ENCODE peak calls at places on chromosomes 2 and 18, in five cellular contexts. Q is stomach; F is thyroid gland; L is naive thymus-derived CD4-positive, alpha-beta T cell; Y is colonic mucosa. U is an unnamed sample.
A peak's percentile ranks its signal among the peaks of the same experiment; 100 is the strongest.

GRCh38 chr2:96143848-96144480 is 1.3 kb downstream of the DUSP2 start:
- DNase-seq in Q (peak; percentile 48), F (no peak), L (peak; percentile 45), Y (no peak), U (peak; percentile 18)

GRCh38 chr2:232444409-232445148 is 11.4 kb upstream of the ALPI start:
- DNase-seq in Q (peak; percentile 57), F (peak; percentile 21), L (peak; percentile 17), Y (peak; percentile 72), U (peak; percentile 53)

GRCh38 chr2:11174222-11174621 is 19.0 kb downstream of the SLC66A3 start:
- DNase-seq in Q (no peak), F (no peak), L (no peak), Y (no peak), U (no peak)

GRCh38 chr2:28382755-28383154 is 9.9 kb upstream of the FOSL2 start:
- DNase-seq in Q (peak; percentile 68), F (no peak), L (no peak), Y (peak; percentile 48), U (no peak)

GRCh38 chr2:195407782-195408181 is 249.2 kb upstream of the SLC39A10 start:
- DNase-seq in Q (no peak), F (no peak), L (no peak), Y (no peak), U (no peak)

GRCh38 chr2:73963385-73964120 is 21.2 kb upstream of the TET3 start:
- DNase-seq in Q (no peak), F (no peak), L (no peak), Y (no peak), U (no peak)

GRCh38 chr2:160227252-160227651 is 27.2 kb upstream of the ITGB6 start:
- DNase-seq in Q (no peak), F (no peak), L (no peak), Y (no peak), U (no peak)

GRCh38 chr2:238895901-238896600 is 48.2 kb downstream of the TWIST2 start:
- DNase-seq in Q (peak; percentile 31), F (peak; percentile 20), L (no peak), Y (peak; percentile 39), U (no peak)

GRCh38 chr2:43984533-43984932 is 11.3 kb downstream of the LRPPRC start:
- DNase-seq in Q (no peak), F (no peak), L (no peak), Y (no peak), U (no peak)

GRCh38 chr2:23720705-23721453 is 206.0 kb downstream of the ATAD2B start:
- DNase-seq in Q (no peak), F (peak; percentile 86), L (no peak), Y (no peak), U (no peak)

GRCh38 chr2:242075163-242075562 is 205.6 kb downstream of the RTP5 start:
- DNase-seq in Q (no peak), F (no peak), L (no peak), Y (no peak), U (no peak)

GRCh38 chr2:43005975-43006833 is 213.8 kb upstream of the HAAO start:
- DNase-seq in Q (no peak), F (no peak), L (no peak), Y (no peak), U (no peak)

GRCh38 chr2:98658816-98659486 is 50.6 kb downstream of the UNC50 start:
- DNase-seq in Q (no peak), F (no peak), L (no peak), Y (no peak), U (no peak)

GRCh38 chr18:78688916-78689315 is 290.7 kb upstream of the SALL3 start:
- DNase-seq in Q (no peak), F (no peak), L (no peak), Y (no peak), U (no peak)

GRCh38 chr2:124884315-124884714 is 859.2 kb downstream of the CNTNAP5 start:
- DNase-seq in Q (no peak), F (no peak), L (no peak), Y (no peak), U (no peak)

GRCh38 chr2:108189316-108189715 is 50.5 kb upstream of the SULT1C3 start:
- DNase-seq in Q (no peak), F (peak; percentile 8), L (no peak), Y (no peak), U (no peak)

GRCh38 chr2:1759611-1759930 is 15.3 kb upstream of the PXDN start:
- DNase-seq in Q (peak; percentile 17), F (no peak), L (no peak), Y (no peak), U (no peak)

GRCh38 chr2:119264781-119265692 is 41.4 kb downstream of the STEAP3 start:
- DNase-seq in Q (peak; percentile 61), F (peak; percentile 33), L (no peak), Y (peak; percentile 36), U (no peak)

GRCh38 chr2:20050712-20051517 is 513 bp downstream of the LAPTM4A start:
- DNase-seq in Q (peak; percentile 41), F (peak; percentile 59), L (peak; percentile 4), Y (peak; percentile 77), U (no peak)

GRCh38 chr2:48529676-48530032 is 300 bp upstream of the STON1 start:
- DNase-seq in Q (no peak), F (no peak), L (no peak), Y (no peak), U (no peak)

GRCh38 chr2:19347619-19348562 is 10.5 kb downstream of the OSR1 start:
- DNase-seq in Q (peak; percentile 97), F (peak; percentile 95), L (peak; percentile 97), Y (peak; percentile 98), U (peak; percentile 99)

GRCh38 chr18:30709598-30709997 is 332.9 kb downstream of the DSC3 start:
- DNase-seq in Q (no peak), F (no peak), L (no peak), Y (no peak), U (no peak)

GRCh38 chr18:23143059-23143831 is 8.0 kb downstream of the CABLES1 start:
- DNase-seq in Q (no peak), F (peak; percentile 43), L (no peak), Y (peak; percentile 75), U (no peak)

GRCh38 chr2:224973112-224974016 is 68.9 kb downstream of the DOCK10 start:
- DNase-seq in Q (peak; percentile 53), F (no peak), L (no peak), Y (peak; percentile 68), U (no peak)

GRCh38 chr18:46261799-46262198 is 157.6 kb downstream of the HAUS1 start:
- DNase-seq in Q (no peak), F (no peak), L (no peak), Y (no peak), U (no peak)

GRCh38 chr2:113795405-113795920 is 39.0 kb upstream of the SLC35F5 start:
- DNase-seq in Q (no peak), F (no peak), L (no peak), Y (no peak), U (no peak)

GRCh38 chr18:78980777-78981651 is 1.4 kb downstream of the SALL3 start:
- DNase-seq in Q (no peak), F (no peak), L (no peak), Y (no peak), U (no peak)

GRCh38 chr2:42924436-42924897 is 132.1 kb upstream of the HAAO start:
- DNase-seq in Q (no peak), F (no peak), L (no peak), Y (no peak), U (no peak)

DNA sequence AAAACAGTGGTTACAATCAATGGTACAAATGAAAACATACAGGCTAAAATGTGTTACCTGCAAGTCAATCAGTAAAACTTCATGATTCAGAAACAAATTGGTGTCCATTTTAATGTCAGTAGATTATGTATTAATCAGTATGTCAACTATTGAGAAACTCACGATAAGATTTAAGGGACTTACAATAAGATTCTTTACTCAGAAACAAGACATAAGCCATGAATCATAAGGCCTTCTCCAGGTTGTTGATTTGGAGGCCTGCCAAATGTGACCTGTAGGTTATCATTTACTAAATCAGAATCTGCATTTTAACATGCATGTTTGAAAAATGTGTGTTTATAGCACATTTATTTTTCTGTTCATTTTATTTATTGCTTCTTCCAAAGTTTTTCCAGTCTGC is 623.1 kb downstream of the CCDC85A start:
- DNase-seq in Q (no peak), F (no peak), L (no peak), Y (no peak), U (no peak)
- H3K9me3 ChIP-seq in Q (no peaks in the 10 kb centered on the region), F (no peaks in the 10 kb centered on the region), L (no peaks in the 10 kb centered on the region), Y (no peaks in the 10 kb centered on the region), U (no peaks in the 10 kb centered on the region)

DNA sequence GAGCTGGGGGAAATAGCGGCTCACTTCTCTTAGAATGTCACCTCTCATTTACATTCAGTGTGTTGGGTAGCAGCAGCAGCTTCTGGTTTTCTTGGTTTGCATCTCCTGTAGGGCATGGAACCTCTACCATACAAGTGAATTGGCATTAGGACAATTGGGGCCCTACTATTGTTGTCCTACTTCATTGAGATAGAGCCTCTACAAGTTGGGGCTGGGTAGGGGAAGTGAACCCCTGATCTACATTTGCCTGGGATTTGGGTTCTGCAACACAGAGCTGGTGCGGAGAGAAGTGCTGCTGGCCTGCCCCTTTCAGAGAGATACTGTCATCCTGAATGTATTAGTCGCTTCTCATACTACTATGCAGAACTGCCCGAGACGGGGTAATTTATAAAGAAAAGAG is 391.6 kb upstream of the HS6ST1 start:
- DNase-seq in Q (no peak), F (no peak), L (no peak), Y (no peak), U (no peak)
- H3K9me3 ChIP-seq in Q (peaks cover 34% of the 10 kb centered on the region), F (no peaks in the 10 kb centered on the region), L (peaks cover 6% of the 10 kb centered on the region), Y (no peaks in the 10 kb centered on the region), U (peaks cover 3% of the 10 kb centered on the region)

GRCh38 chr2:172667926-172668325 is 67.7 kb upstream of the RAPGEF4 start:
- DNase-seq in Q (no peak), F (no peak), L (no peak), Y (no peak), U (no peak)
- H3K9me3 ChIP-seq in Q (peaks cover 4% of the 10 kb centered on the region), F (no peaks in the 10 kb centered on the region), L (no peaks in the 10 kb centered on the region), Y (no peaks in the 10 kb centered on the region), U (no peaks in the 10 kb centered on the region)

DNA sequence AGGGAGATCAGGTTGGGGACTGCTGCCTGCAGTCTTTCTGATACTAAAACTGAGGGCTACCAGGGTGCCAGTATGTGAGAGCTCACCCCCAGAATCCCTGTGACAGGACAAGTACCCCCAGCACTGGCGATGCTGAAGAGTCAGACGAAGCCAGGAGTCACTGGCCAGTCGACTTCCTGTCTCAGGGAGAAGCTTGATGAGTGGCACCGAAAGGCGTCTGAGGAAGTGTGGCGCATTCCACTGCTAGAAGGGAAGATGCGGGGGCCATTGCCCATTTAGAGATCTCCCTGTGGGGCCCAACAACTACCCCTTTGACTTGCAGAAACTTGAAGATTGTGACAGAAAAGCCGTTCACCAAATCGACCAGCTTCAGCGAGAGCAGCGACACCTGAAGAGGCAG is 22.0 kb downstream of the MXD1 start:
- DNase-seq in Q (no peak), F (no peak), L (no peak), Y (no peak), U (no peak)
- H3K9me3 ChIP-seq in Q (no peaks in the 10 kb centered on the region), F (no peaks in the 10 kb centered on the region), L (no peaks in the 10 kb centered on the region), Y (no peaks in the 10 kb centered on the region), U (no peaks in the 10 kb centered on the region)

DNA sequence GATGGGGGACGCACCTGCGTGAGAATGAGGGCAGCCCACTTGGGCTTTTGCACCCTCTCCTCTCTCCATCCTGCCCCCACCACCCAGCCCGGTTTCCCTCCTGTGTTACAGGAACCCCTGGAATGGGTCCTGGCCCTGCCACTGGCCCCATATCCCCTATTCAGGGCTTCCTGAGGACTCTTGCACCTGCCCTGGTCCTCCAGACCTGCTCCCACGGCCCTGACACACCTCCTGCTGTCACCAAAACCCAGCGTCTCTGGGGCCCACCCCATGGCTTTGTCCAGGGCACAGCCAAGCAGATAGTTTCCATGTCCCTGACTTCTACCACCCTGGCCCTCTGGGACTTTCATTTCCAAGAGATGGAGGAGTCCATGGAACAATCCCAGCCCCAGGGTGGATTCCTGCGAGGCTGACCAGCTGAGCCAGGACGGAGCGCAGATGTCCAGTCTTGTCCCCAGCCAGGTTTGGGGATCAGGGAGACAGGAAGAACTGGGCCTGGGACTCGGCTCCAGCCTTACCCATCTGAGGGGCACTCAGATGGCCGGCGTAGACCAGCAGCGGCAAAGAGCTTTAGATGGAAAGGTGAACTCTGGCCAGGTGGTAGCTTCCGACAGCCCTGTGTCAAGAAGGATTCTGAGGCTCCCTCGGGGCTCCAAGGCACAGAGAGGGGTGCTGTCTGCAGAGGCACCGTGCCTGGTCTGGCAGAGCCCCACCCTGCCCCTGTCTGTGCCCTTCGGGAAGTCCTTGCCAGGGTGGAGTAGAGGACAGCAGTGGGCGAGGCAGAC is 12.0 kb downstream of the GPR35 start:
- DNase-seq in Q (peak; percentile 13), F (no peak), L (no peak), Y (no peak), U (no peak)
- H3K9me3 ChIP-seq in Q (peaks cover 14% of the 10 kb centered on the region), F (no peaks in the 10 kb centered on the region), L (no peaks in the 10 kb centered on the region), Y (no peaks in the 10 kb centered on the region), U (no peaks in the 10 kb centered on the region)